ENCODE peak calls at places on chromosomes 11 and 22, in seven cellular contexts. C is GM23338; M is stimulated activated CD4-positive, alpha-beta T cell treated with anti-CD3 and anti-CD28 coated beads, Interleukin-12 subunit alpha, Interleukin-12 subunit beta, amount 100 ng/mL, for 4 hours; Q is activated naive CD4-positive, alpha-beta T cell treated with anti-CD3 and anti-CD28 coated beads, Interleukin-2, amount 50 U/mL, for 16 hours; H is activated gamma-delta T cell treated with anti-CD3 and anti-CD28 coated beads, Interleukin-2, amount 50 U/mL, for 16 hours; O is CD8-positive, alpha-beta T cell; D is A549. L is an unnamed sample.

GRCh38 chr11:10931761-10932700 is 74.2 kb upstream of the ZBED5 start:
- DNase-seq in C (peak), M (peak), Q (no peak), H (no peak), O (no peak), D (peak), L (no peak)

GRCh38 chr11:106961048-106961447 is 57.2 kb downstream of the GUCY1A2 start:
- DNase-seq in C (peak), M (no peak), Q (no peak), H (no peak), O (no peak), D (peak), L (no peak)

GRCh38 chr11:6427516-6427915 is 8.6 kb upstream of the APBB1 start:
- DNase-seq in C (peak), M (no peak), Q (no peak), H (no peak), O (no peak), D (no peak), L (no peak)

GRCh38 chr11:59201376-59201775 is 11.4 kb downstream of the MPEG1 start:
- DNase-seq in C (peak), M (no peak), Q (no peak), H (no peak), O (no peak), D (no peak), L (no peak)

GRCh38 chr11:5922749-5923426 is 19.2 kb upstream of the OR56A3 start:
- DNase-seq in C (no peak), M (no peak), Q (no peak), H (no peak), O (no peak), D (peak), L (no peak)

GRCh38 chr11:87368151-87368550 is 330.4 kb downstream of the TMEM135 start:
- DNase-seq in C (no peak), M (no peak), Q (no peak), H (no peak), O (no peak), D (no peak), L (no peak)

GRCh38 chr22:30614879-30615278 is 7.9 kb downstream of the TCN2 start:
- DNase-seq in C (no peak), M (no peak), Q (no peak), H (no peak), O (no peak), D (no peak), L (no peak)

GRCh38 chr11:75313457-75314272 is 37.8 kb downstream of the ARRB1 start:
- DNase-seq in C (no peak), M (no peak), Q (no peak), H (no peak), O (no peak), D (no peak), L (no peak)

GRCh38 chr11:15819679-15820286 is 536.6 kb downstream of the SOX6 start:
- DNase-seq in C (peak), M (peak), Q (peak), H (no peak), O (no peak), D (peak), L (peak)

GRCh38 chr11:60118333-60118732 is 29.9 kb downstream of the MS4A2 start:
- DNase-seq in C (peak), M (no peak), Q (no peak), H (no peak), O (no peak), D (no peak), L (no peak)

GRCh38 chr11:128361451-128362020 is 225.8 kb downstream of the ETS1 start:
- DNase-seq in C (no peak), M (no peak), Q (no peak), H (no peak), O (no peak), D (no peak), L (peak)

GRCh38 chr11:59112494-59112893 is 5.5 kb downstream of the FAM111B start:
- DNase-seq in C (no peak), M (no peak), Q (no peak), H (no peak), O (no peak), D (no peak), L (no peak)

GRCh38 chr11:16365456-16366355 is 9.4 kb upstream of the SOX6 start:
- DNase-seq in C (no peak), M (no peak), Q (no peak), H (no peak), O (no peak), D (no peak), L (no peak)

GRCh38 chr22:25970348-25970995 is 198.8 kb upstream of the SEZ6L start:
- DNase-seq in C (peak), M (no peak), Q (no peak), H (no peak), O (no peak), D (no peak), L (no peak)

GRCh38 chr22:30221121-30221992 is 25.2 kb downstream of the LIF start:
- DNase-seq in C (no peak), M (peak), Q (peak), H (peak), O (peak), D (no peak), L (no peak)